ENCODE peak calls at places on chromosome 14, in four cellular contexts. One of them, this sample, is unnamed.

GRCh38 chr14:24997335-24997734 is 52.6 kb downstream of the STXBP6 start:
- DNase-seq in CD8-positive, alpha-beta T cell: no peak
- DNase-seq in Caco-2: no peak
- DNase-seq in Peyer's patch: no peak
- DNase-seq in this sample: no peak

GRCh38 chr14:53462931-53463778 is 310.0 kb upstream of the DDHD1 start:
- DNase-seq in CD8-positive, alpha-beta T cell: no peak
- DNase-seq in Caco-2: peak; percentile 20
- DNase-seq in Peyer's patch: no peak
- DNase-seq in this sample: no peak

GRCh38 chr14:71242237-71242748 is 335.0 kb downstream of the PCNX1 start:
- DNase-seq in CD8-positive, alpha-beta T cell: no peak
- DNase-seq in Caco-2: no peak
- DNase-seq in Peyer's patch: no peak
- DNase-seq in this sample: no peak

GRCh38 chr14:22822619-22823551 is 6.8 kb upstream of the MRPL52 start:
- DNase-seq in CD8-positive, alpha-beta T cell: peak; percentile 76
- DNase-seq in Caco-2: peak; percentile 92
- DNase-seq in Peyer's patch: peak; percentile 87
- DNase-seq in this sample: peak; percentile 98

GRCh38 chr14:58637391-58638230 is at the start of gene DACT1:
- DNase-seq in CD8-positive, alpha-beta T cell: peak; percentile 36
- DNase-seq in Caco-2: peak; percentile 55
- DNase-seq in Peyer's patch: peak; percentile 71
- DNase-seq in this sample: peak; percentile 91

GRCh38 chr14:60003991-60004390 is 84.0 kb downstream of the LRRC9 start:
- DNase-seq in CD8-positive, alpha-beta T cell: no peak
- DNase-seq in Caco-2: peak; percentile 51
- DNase-seq in Peyer's patch: no peak
- DNase-seq in this sample: no peak

GRCh38 chr14:104742586-104743455 is 10.1 kb upstream of the SIVA1 start:
- DNase-seq in CD8-positive, alpha-beta T cell: no peak
- DNase-seq in Caco-2: no peak
- DNase-seq in Peyer's patch: no peak
- DNase-seq in this sample: peak; percentile 52

GRCh38 chr14:64421166-64421565 is 33.0 kb downstream of the MTHFD1 start:
- DNase-seq in CD8-positive, alpha-beta T cell: no peak
- DNase-seq in Caco-2: no peak
- DNase-seq in Peyer's patch: no peak
- DNase-seq in this sample: no peak

GRCh38 chr14:61562321-61563161 is 132.8 kb upstream of the HIF1A start:
- DNase-seq in CD8-positive, alpha-beta T cell: no peak
- DNase-seq in Caco-2: no peak
- DNase-seq in Peyer's patch: no peak
- DNase-seq in this sample: no peak

GRCh38 chr14:37263656-37264236 is 66.0 kb downstream of the MIPOL1 start:
- DNase-seq in CD8-positive, alpha-beta T cell: no peak
- DNase-seq in Caco-2: no peak
- DNase-seq in Peyer's patch: no peak
- DNase-seq in this sample: no peak

GRCh38 chr14:53509845-53510244 is 356.7 kb upstream of the DDHD1 start:
- DNase-seq in CD8-positive, alpha-beta T cell: no peak
- DNase-seq in Caco-2: no peak
- DNase-seq in Peyer's patch: peak; percentile 44
- DNase-seq in this sample: no peak

GRCh38 chr14:36941783-36942521 is 230.5 kb downstream of the SLC25A21 start:
- DNase-seq in CD8-positive, alpha-beta T cell: no peak
- DNase-seq in Caco-2: peak; percentile 82
- DNase-seq in Peyer's patch: peak; percentile 85
- DNase-seq in this sample: peak; percentile 25

GRCh38 chr14:87888136-87888999 is 104.6 kb downstream of the GALC start:
- DNase-seq in CD8-positive, alpha-beta T cell: no peak
- DNase-seq in Caco-2: peak; percentile 44
- DNase-seq in Peyer's patch: no peak
- DNase-seq in this sample: peak; percentile 38

GRCh38 chr14:32693114-32693513 is 245.6 kb upstream of the NPAS3 start:
- DNase-seq in CD8-positive, alpha-beta T cell: no peak
- DNase-seq in Caco-2: no peak
- DNase-seq in Peyer's patch: no peak
- DNase-seq in this sample: peak; percentile 2

GRCh38 chr14:104306450-104307040 is 168.2 kb downstream of the KIF26A start:
- DNase-seq in CD8-positive, alpha-beta T cell: no peak
- DNase-seq in Caco-2: no peak
- DNase-seq in Peyer's patch: no peak
- DNase-seq in this sample: no peak

GRCh38 chr14:100059433-100059781 is 5.8 kb upstream of the EVL start:
- DNase-seq in CD8-positive, alpha-beta T cell: no peak
- DNase-seq in Caco-2: peak; percentile 30
- DNase-seq in Peyer's patch: no peak
- DNase-seq in this sample: no peak

GRCh38 chr14:99245541-99246511 is 26.2 kb downstream of the BCL11B start:
- DNase-seq in CD8-positive, alpha-beta T cell: no peak
- DNase-seq in Caco-2: no peak
- DNase-seq in Peyer's patch: no peak
- DNase-seq in this sample: peak; percentile 98

GRCh38 chr14:68509188-68509953 is 283.5 kb downstream of the ZFP36L1 start:
- DNase-seq in CD8-positive, alpha-beta T cell: no peak
- DNase-seq in Caco-2: no peak
- DNase-seq in Peyer's patch: no peak
- DNase-seq in this sample: no peak

GRCh38 chr14:68547305-68548193 is 245.3 kb downstream of the ZFP36L1 start:
- DNase-seq in CD8-positive, alpha-beta T cell: no peak
- DNase-seq in Caco-2: no peak
- DNase-seq in Peyer's patch: peak; percentile 65
- DNase-seq in this sample: no peak

GRCh38 chr14:90580381-90581335 is 183.8 kb downstream of the CALM1 start:
- DNase-seq in CD8-positive, alpha-beta T cell: no peak
- DNase-seq in Caco-2: no peak
- DNase-seq in Peyer's patch: no peak
- DNase-seq in this sample: no peak

GRCh38 chr14:59133709-59134108 is 54.8 kb upstream of the DAAM1 start:
- DNase-seq in CD8-positive, alpha-beta T cell: no peak
- DNase-seq in Caco-2: no peak
- DNase-seq in Peyer's patch: no peak
- DNase-seq in this sample: no peak

GRCh38 chr14:41606249-41607118 is at the start of gene LRFN5:
- DNase-seq in CD8-positive, alpha-beta T cell: no peak
- DNase-seq in Caco-2: no peak
- DNase-seq in Peyer's patch: no peak
- DNase-seq in this sample: peak; percentile 76

GRCh38 chr14:22471545-22472121 is 117.4 kb downstream of the DAD1 start:
- DNase-seq in CD8-positive, alpha-beta T cell: no peak
- DNase-seq in Caco-2: peak; percentile 69
- DNase-seq in Peyer's patch: no peak
- DNase-seq in this sample: peak; percentile 83

GRCh38 chr14:30971586-30971985 is 53.9 kb upstream of the AP4S1 start:
- DNase-seq in CD8-positive, alpha-beta T cell: no peak
- DNase-seq in Caco-2: no peak
- DNase-seq in Peyer's patch: no peak
- DNase-seq in this sample: no peak

GRCh38 chr14:86196476-86196875 is 666.5 kb downstream of the FLRT2 start:
- DNase-seq in CD8-positive, alpha-beta T cell: no peak
- DNase-seq in Caco-2: no peak
- DNase-seq in Peyer's patch: no peak
- DNase-seq in this sample: no peak

GRCh38 chr14:72692678-72693077 is 201.2 kb downstream of the DPF3 start:
- DNase-seq in CD8-positive, alpha-beta T cell: no peak
- DNase-seq in Caco-2: no peak
- DNase-seq in Peyer's patch: no peak
- DNase-seq in this sample: peak; percentile 84

GRCh38 chr14:51999084-51999483 is 9.7 kb downstream of the RTRAF start:
- DNase-seq in CD8-positive, alpha-beta T cell: no peak
- DNase-seq in Caco-2: no peak
- DNase-seq in Peyer's patch: no peak
- DNase-seq in this sample: no peak
- H3K4me3 ChIP-seq in CD8-positive, alpha-beta T cell: no peak overlapping the region
- H3K4me3 ChIP-seq in Caco-2: no peak overlapping the region
- H3K4me3 ChIP-seq in Peyer's patch: no peak overlapping the region
- H3K4me3 ChIP-seq in this sample: no peak overlapping the region

GRCh38 chr14:45531022-45531421 is 278.0 kb upstream of the MIS18BP1 start:
- DNase-seq in CD8-positive, alpha-beta T cell: no peak
- DNase-seq in Caco-2: no peak
- DNase-seq in Peyer's patch: no peak
- DNase-seq in this sample: no peak

GRCh38 chr14:45526715-45527549 is 273.9 kb upstream of the MIS18BP1 start:
- DNase-seq in CD8-positive, alpha-beta T cell: no peak
- DNase-seq in Caco-2: peak; percentile 56
- DNase-seq in Peyer's patch: no peak
- DNase-seq in this sample: peak; percentile 66
- H3K36me3 ChIP-seq in CD8-positive, alpha-beta T cell: no peaks in the 10 kb centered on the region
- H3K36me3 ChIP-seq in Caco-2: no peaks in the 10 kb centered on the region
- H3K36me3 ChIP-seq in Peyer's patch: no peaks in the 10 kb centered on the region
- H3K36me3 ChIP-seq in this sample: no peaks in the 10 kb centered on the region

DNA sequence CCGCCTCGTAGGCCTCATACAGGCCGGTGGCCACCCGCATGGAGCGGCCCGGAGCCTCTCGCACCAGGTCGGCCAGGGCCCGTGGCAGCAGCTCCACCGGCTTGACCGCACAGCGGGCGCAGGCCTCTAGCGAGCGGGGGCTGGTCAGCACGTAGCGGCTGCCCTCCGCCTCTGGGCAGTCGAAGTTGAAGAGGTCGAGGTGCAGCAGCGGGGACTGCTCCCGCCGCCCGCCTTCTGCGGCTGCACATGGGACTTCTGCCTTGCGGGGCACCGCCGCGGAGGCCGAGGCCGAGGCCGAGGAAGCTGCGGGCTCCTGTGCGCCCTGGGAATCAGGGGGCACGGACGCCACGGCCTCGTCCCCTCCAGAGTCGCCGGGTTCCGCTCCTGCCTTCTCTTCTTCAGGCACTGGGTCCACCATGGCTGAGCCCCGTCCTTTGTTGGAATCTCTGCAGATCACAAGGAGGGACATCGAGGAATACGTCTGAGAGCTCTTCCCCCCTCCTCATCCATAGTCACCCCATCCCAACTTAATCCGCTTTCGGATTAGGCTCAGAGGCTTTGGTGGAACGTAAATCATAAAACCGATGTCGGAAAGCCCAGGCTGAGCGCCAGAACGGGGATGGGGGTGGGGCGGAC is 1.3 kb downstream of the CCDC177 start:
- DNase-seq in CD8-positive, alpha-beta T cell: no peak
- DNase-seq in Caco-2: no peak
- DNase-seq in Peyer's patch: no peak
- DNase-seq in this sample: peak; percentile 56
- H3K27me3 ChIP-seq in CD8-positive, alpha-beta T cell: peaks cover 15% of the 10 kb centered on the region
- H3K27me3 ChIP-seq in Caco-2: no peaks in the 10 kb centered on the region
- H3K27me3 ChIP-seq in Peyer's patch: peaks cover 38% of the 10 kb centered on the region
- H3K27me3 ChIP-seq in this sample: peaks cover 52% of the 10 kb centered on the region

DNA sequence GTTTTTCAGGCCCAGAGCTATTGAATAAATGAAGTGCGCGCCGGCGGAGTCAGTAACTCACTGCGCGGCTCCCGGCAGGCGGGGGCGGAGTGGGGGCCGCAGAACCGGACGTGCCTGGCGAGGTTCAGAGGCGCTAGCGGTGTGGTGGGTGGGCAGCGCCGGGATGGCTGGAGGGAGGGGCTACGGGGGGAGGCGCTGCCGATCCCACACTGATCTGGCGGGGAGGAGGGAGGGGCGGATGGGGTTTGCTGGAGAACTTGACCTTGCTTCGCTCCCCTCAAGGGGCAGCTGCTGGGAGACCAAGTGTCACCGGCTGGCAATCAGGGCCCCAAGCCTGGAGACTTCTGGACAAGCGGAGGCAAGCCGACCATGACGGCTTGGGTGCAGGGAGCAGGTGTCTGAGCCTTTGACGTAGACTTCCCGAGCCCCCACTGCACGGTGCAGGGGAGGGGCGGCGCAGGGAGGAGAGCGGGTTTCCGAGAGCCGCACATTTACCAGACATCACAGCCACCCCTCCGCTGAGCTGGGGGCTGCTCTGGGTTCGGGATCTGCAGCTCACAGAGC is 174.1 kb upstream of the RTL1 start:
- DNase-seq in CD8-positive, alpha-beta T cell: no peak
- DNase-seq in Caco-2: no peak
- DNase-seq in Peyer's patch: peak; percentile 28
- DNase-seq in this sample: peak; percentile 95
- H3K4me3 ChIP-seq in CD8-positive, alpha-beta T cell: no peak overlapping the region
- H3K4me3 ChIP-seq in Caco-2: no peak overlapping the region
- H3K4me3 ChIP-seq in Peyer's patch: no peak overlapping the region
- H3K4me3 ChIP-seq in this sample: peak overlapping the region; percentile 37

DNA sequence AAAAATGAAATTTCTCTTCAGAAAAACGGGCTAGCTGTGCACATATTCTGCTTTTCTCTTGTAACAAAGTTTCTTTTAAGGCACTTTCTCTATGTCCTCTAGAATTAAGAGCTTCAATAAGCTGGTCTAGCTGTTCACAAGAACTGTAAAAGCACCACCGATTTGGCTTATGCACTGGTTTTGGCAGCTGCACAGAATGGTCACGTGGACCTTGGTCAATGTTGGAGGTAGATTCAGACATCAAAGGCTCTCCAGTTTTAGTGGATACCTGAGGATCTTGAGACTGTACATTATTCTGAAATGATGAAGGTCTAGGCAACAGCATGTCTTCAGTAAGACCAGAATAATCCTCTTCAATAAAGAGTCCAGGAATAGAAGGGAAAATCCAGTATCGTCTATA is 61.5 kb upstream of the CFL2 start:
- DNase-seq in CD8-positive, alpha-beta T cell: no peak
- DNase-seq in Caco-2: no peak
- DNase-seq in Peyer's patch: no peak
- DNase-seq in this sample: no peak
- H3K36me3 ChIP-seq in CD8-positive, alpha-beta T cell: peaks cover 18% of the 10 kb centered on the region
- H3K36me3 ChIP-seq in Caco-2: no peaks in the 10 kb centered on the region
- H3K36me3 ChIP-seq in Peyer's patch: peaks cover 53% of the 10 kb centered on the region
- H3K36me3 ChIP-seq in this sample: no peaks in the 10 kb centered on the region

GRCh38 chr14:94963051-94963450 is 193.1 kb upstream of the GSC start:
- DNase-seq in CD8-positive, alpha-beta T cell: no peak
- DNase-seq in Caco-2: no peak
- DNase-seq in Peyer's patch: no peak
- DNase-seq in this sample: no peak

GRCh38 chr14:94966344-94966743 is 191.0 kb downstream of the DICER1 start:
- DNase-seq in CD8-positive, alpha-beta T cell: no peak
- DNase-seq in Caco-2: no peak
- DNase-seq in Peyer's patch: no peak
- DNase-seq in this sample: no peak

GRCh38 chr14:94965551-94966339 is 191.6 kb downstream of the DICER1 start:
- DNase-seq in CD8-positive, alpha-beta T cell: no peak
- DNase-seq in Caco-2: no peak
- DNase-seq in Peyer's patch: no peak
- DNase-seq in this sample: no peak

GRCh38 chr14:94964931-94965330 is 192.4 kb downstream of the DICER1 start:
- DNase-seq in CD8-positive, alpha-beta T cell: no peak
- DNase-seq in Caco-2: no peak
- DNase-seq in Peyer's patch: no peak
- DNase-seq in this sample: no peak

GRCh38 chr14:94964181-94964580 is 193.1 kb downstream of the DICER1 start:
- DNase-seq in CD8-positive, alpha-beta T cell: no peak
- DNase-seq in Caco-2: no peak
- DNase-seq in Peyer's patch: no peak
- DNase-seq in this sample: no peak
- H3K27me3 ChIP-seq in CD8-positive, alpha-beta T cell: no peaks in the 10 kb centered on the region
- H3K27me3 ChIP-seq in Caco-2: no peaks in the 10 kb centered on the region
- H3K27me3 ChIP-seq in Peyer's patch: no peaks in the 10 kb centered on the region
- H3K27me3 ChIP-seq in this sample: no peaks in the 10 kb centered on the region

DNA sequence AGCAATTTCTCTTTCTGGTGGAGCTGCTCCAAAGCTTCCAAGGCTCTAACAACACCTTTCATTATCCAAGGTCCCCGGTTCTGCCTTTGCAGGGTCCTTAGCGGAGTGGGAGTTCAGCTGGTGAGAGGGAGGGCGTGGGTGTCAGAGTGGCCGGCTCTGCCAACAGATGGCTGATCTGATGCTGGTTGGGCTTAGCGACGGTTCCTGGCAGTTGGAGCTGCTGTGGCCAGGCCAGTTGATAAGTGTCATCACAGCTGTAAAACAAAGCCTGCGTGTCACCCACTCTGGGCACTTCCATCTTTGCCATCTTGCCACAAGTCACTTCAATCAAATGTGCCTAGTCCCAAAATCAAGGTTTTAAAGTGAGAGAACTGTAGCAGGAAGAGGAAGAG is 36.3 kb downstream of the RIN3 start:
- DNase-seq in CD8-positive, alpha-beta T cell: no peak
- DNase-seq in Caco-2: no peak
- DNase-seq in Peyer's patch: no peak
- DNase-seq in this sample: no peak
- H3K4me3 ChIP-seq in CD8-positive, alpha-beta T cell: no peak overlapping the region
- H3K4me3 ChIP-seq in Caco-2: no peak overlapping the region
- H3K4me3 ChIP-seq in Peyer's patch: no peak overlapping the region
- H3K4me3 ChIP-seq in this sample: no peak overlapping the region